ENCODE peak calls at places on chromosomes 16 and 17, in eight cellular contexts. B, X, N, J, I, K, Z and V are unnamed samples.
A peak's percentile ranks its signal among the peaks of the same experiment; 100 is the strongest.

GRCh38 chr17:61833536-61834203 is 29.7 kb downstream of the BRIP1 start:
- DNase-seq in N (no peak), I (peak; percentile 25), Z (no peak), X (no peak), K (peak; percentile 73), B (no peak), J (no peak), V (no peak)

GRCh38 chr16:79047337-79047736 is 553.2 kb downstream of the MAF start:
- DNase-seq in Z (no peak), X (no peak), I (no peak), J (no peak), B (no peak), K (no peak), N (no peak), V (no peak)

GRCh38 chr17:82972836-82973372 is 106.5 kb upstream of the METRNL start:
- DNase-seq in B (no peak), X (no peak), K (no peak), N (no peak), J (no peak), I (no peak), Z (no peak), V (no peak)

GRCh38 chr17:55432358-55433028 is 10.9 kb upstream of the MMD start:
- DNase-seq in K (peak; percentile 61), B (no peak), Z (no peak), N (no peak), J (no peak), X (no peak), I (no peak), V (no peak)

GRCh38 chr17:70810609-70811008 is 641.3 kb downstream of the KCNJ2 start:
- DNase-seq in N (no peak), J (no peak), K (peak; percentile 67), X (no peak), Z (no peak), B (no peak), I (no peak), V (no peak)

GRCh38 chr17:29595943-29596774 is 3.2 kb downstream of the ANKRD13B start:
- DNase-seq in Z (no peak), N (no peak), B (no peak), J (no peak), I (no peak), K (no peak), X (no peak), V (no peak)

GRCh38 chr16:79876332-79876730 is 275.8 kb upstream of the MAF start:
- DNase-seq in Z (no peak), J (no peak), B (no peak), K (no peak), X (no peak), I (no peak), N (no peak), V (no peak)

GRCh38 chr16:81767987-81768592 is 11.0 kb upstream of the PLCG2 start:
- DNase-seq in I (no peak), J (peak; percentile 90), K (no peak), B (no peak), Z (no peak), X (no peak), N (no peak), V (no peak)

GRCh38 chr16:1666316-1666715 is 11.8 kb upstream of the JPT2 start:
- DNase-seq in J (no peak), I (no peak), N (no peak), X (no peak), K (no peak), B (no peak), Z (no peak), V (no peak)

GRCh38 chr17:74433421-74434121 is 1.7 kb downstream of the GPRC5C start:
- DNase-seq in K (peak; percentile 51), I (no peak), N (no peak), X (no peak), Z (no peak), B (no peak), J (no peak), V (no peak)

GRCh38 chr16:1812732-1813163 is 13.9 kb downstream of the HAGH start:
- DNase-seq in X (peak; percentile 38), B (peak; percentile 50), J (peak; percentile 12), K (peak; percentile 92), N (no peak), I (peak; percentile 30), Z (peak; percentile 44), V (peak; percentile 59)

GRCh38 chr17:1755993-1756306 is 5.9 kb upstream of the SERPINF1 start:
- DNase-seq in J (no peak), K (no peak), Z (no peak), N (no peak), B (no peak), X (no peak), I (no peak), V (no peak)

GRCh38 chr17:12549499-12549901 is 116.2 kb upstream of the MYOCD start:
- DNase-seq in X (no peak), I (no peak), B (no peak), N (no peak), K (peak; percentile 2), Z (no peak), J (no peak), V (no peak)

GRCh38 chr16:83951544-83951943 is 1.5 kb upstream of the OSGIN1 start:
- DNase-seq in X (no peak), J (no peak), K (no peak), Z (no peak), B (no peak), I (no peak), N (no peak), V (no peak)

GRCh38 chr16:1258906-1259759 is 3.3 kb downstream of the TPSD1 start:
- DNase-seq in N (no peak), J (peak; percentile 41), K (no peak), I (no peak), Z (no peak), B (no peak), X (no peak), V (no peak)

GRCh38 chr17:80879723-80880649 is 111.7 kb upstream of the CHMP6 start:
- DNase-seq in B (no peak), J (no peak), I (no peak), K (no peak), Z (no peak), X (no peak), N (no peak), V (no peak)

GRCh38 chr17:4119299-4119698 is 23.5 kb downstream of the ZZEF1 start:
- DNase-seq in K (no peak), X (no peak), J (no peak), B (no peak), N (no peak), Z (no peak), I (no peak), V (no peak)

GRCh38 chr17:65553009-65553645 is 8.3 kb downstream of the AXIN2 start:
- DNase-seq in K (peak; percentile 87), Z (no peak), B (no peak), N (no peak), J (no peak), X (no peak), I (no peak), V (no peak)

GRCh38 chr17:17575360-17576251 is 15.9 kb downstream of the PEMT start:
- DNase-seq in I (no peak), J (no peak), X (no peak), K (no peak), N (no peak), B (no peak), Z (no peak), V (no peak)

GRCh38 chr16:50861451-50861850 is 119.6 kb downstream of the CYLD start:
- DNase-seq in J (no peak), X (no peak), K (no peak), N (no peak), Z (no peak), B (no peak), I (no peak), V (no peak)

GRCh38 chr17:41415833-41416335 is 8.5 kb downstream of the KRT37 start:
- DNase-seq in K (no peak), N (no peak), J (no peak), I (no peak), Z (no peak), B (no peak), X (no peak), V (no peak)

GRCh38 chr17:62111562-62112180 is 46.6 kb upstream of the MED13 start:
- DNase-seq in I (no peak), B (no peak), N (no peak), X (no peak), K (no peak), Z (no peak), J (no peak), V (no peak)

GRCh38 chr16:88773812-88774291 is 11.2 kb downstream of the PIEZO1 start:
- DNase-seq in Z (no peak), I (no peak), B (no peak), N (no peak), J (no peak), X (no peak), K (peak; percentile 42), V (no peak)

GRCh38 chr17:73643012-73643845 is 1.0 kb downstream of the SDK2 start:
- DNase-seq in N (peak; percentile 61), I (no peak), J (no peak), B (no peak), X (no peak), K (peak; percentile 6), Z (peak; percentile 62), V (peak; percentile 59)

GRCh38 chr16:67803894-67804293 is 2.5 kb downstream of the RANBP10 start:
- DNase-seq in B (no peak), I (no peak), Z (no peak), J (no peak), N (peak; percentile 44), X (no peak), K (no peak), V (no peak)

GRCh38 chr17:8175795-8176196 is 384 bp downstream of the TMEM107 start:
- DNase-seq in I (no peak), B (no peak), J (no peak), N (no peak), Z (no peak), K (no peak), X (no peak), V (no peak)